ENCODE peak calls at places on chromosomes 6 and 20, in four cellular contexts. A, H, S and O are unnamed samples.

GRCh38 chr20:47956261-47956995 is 171.1 kb upstream of the SULF2 start:
- DNase-seq in A (no peak), H (no peak), S (no peak), O (no peak)

GRCh38 chr6:40350942-40351217 is 236.3 kb downstream of the LRFN2 start:
- DNase-seq in A (no peak), H (no peak), S (no peak), O (no peak)

GRCh38 chr6:117550618-117551242 is 51.6 kb downstream of the GOPC start:
- DNase-seq in A (no peak), H (no peak), S (no peak), O (no peak)

GRCh38 chr6:26159417-26160273 is 72.4 kb downstream of the HFE start:
- DNase-seq in A (no peak), H (no peak), S (peak; percentile 33), O (no peak)

GRCh38 chr6:82554706-82555105 is 191.1 kb downstream of the TPBG start:
- DNase-seq in A (no peak), H (no peak), S (no peak), O (no peak)

GRCh38 chr6:4017847-4018193 is 61.1 kb downstream of the FAM217A start:
- DNase-seq in A (peak; percentile 51), H (no peak), S (peak; percentile 73), O (no peak)

GRCh38 chr20:23244916-23245552 is 105.6 kb upstream of the NXT1 start:
- DNase-seq in A (no peak), H (no peak), S (no peak), O (no peak)

GRCh38 chr6:151096255-151096612 is 143.5 kb upstream of the AKAP12 start:
- DNase-seq in A (no peak), H (no peak), S (peak; percentile 48), O (no peak)

GRCh38 chr20:46226602-46227001 is 81.7 kb downstream of the CDH22 start:
- DNase-seq in A (no peak), H (no peak), S (no peak), O (no peak)

GRCh38 chr6:152098683-152099082 is 291.2 kb downstream of the ESR1 start:
- DNase-seq in A (no peak), H (no peak), S (no peak), O (no peak)

GRCh38 chr6:112296122-112296521 is 41.8 kb upstream of the LAMA4 start:
- DNase-seq in A (peak; percentile 7), H (no peak), S (no peak), O (no peak)

GRCh38 chr6:133546098-133546497 is 304.9 kb downstream of the EYA4 start:
- DNase-seq in A (no peak), H (no peak), S (no peak), O (no peak)

GRCh38 chr6:53347921-53348435 is 772 bp downstream of the ELOVL5 start:
- DNase-seq in A (no peak), H (peak; percentile 61), S (peak; percentile 86), O (peak; percentile 72)

GRCh38 chr20:53723621-53724020 is 130.0 kb upstream of the ZNF217 start:
- DNase-seq in A (no peak), H (no peak), S (no peak), O (no peak)

GRCh38 chr6:20236899-20237600 is 24.8 kb upstream of the MBOAT1 start:
- DNase-seq in A (no peak), H (no peak), S (no peak), O (no peak)

GRCh38 chr6:129248976-129249375 is 366.0 kb downstream of the LAMA2 start:
- DNase-seq in A (no peak), H (peak; percentile 17), S (no peak), O (peak; percentile 11)

GRCh38 chr20:19382371-19382770 is 169.9 kb downstream of the SLC24A3 start:
- DNase-seq in A (peak; percentile 7), H (peak; percentile 5), S (no peak), O (no peak)

GRCh38 chr6:36716476-36717093 is 19.0 kb downstream of the RAB44 start:
- DNase-seq in A (no peak), H (no peak), S (no peak), O (no peak)

GRCh38 chr20:25013478-25014380 is 21.2 kb upstream of the APMAP start:
- DNase-seq in A (no peak), H (no peak), S (no peak), O (no peak)

GRCh38 chr6:125945378-125946141 is 11.0 kb upstream of the HINT3 start:
- DNase-seq in A (no peak), H (no peak), S (no peak), O (no peak)

GRCh38 chr20:51529027-51529749 is 13.3 kb downstream of the NFATC2 start:
- DNase-seq in A (no peak), H (no peak), S (no peak), O (no peak)

GRCh38 chr20:31712112-31712553 is 10.5 kb downstream of the BCL2L1 start:
- DNase-seq in A (peak; percentile 82), H (peak; percentile 8), S (peak; percentile 61), O (peak; percentile 63)

GRCh38 chr6:21095462-21095861 is 498.1 kb upstream of the SOX4 start:
- DNase-seq in A (no peak), H (no peak), S (no peak), O (no peak)

GRCh38 chr6:20334961-20335360 is 66.7 kb upstream of the E2F3 start:
- DNase-seq in A (no peak), H (no peak), S (no peak), O (no peak)

GRCh38 chr20:2840967-2841531 is 504 bp downstream of the VPS16 start:
- DNase-seq in A (peak; percentile 14), H (peak; percentile 55), S (peak; percentile 76), O (peak; percentile 29)

GRCh38 chr6:110710115-110710514 is 105.2 kb downstream of the CDK19 start:
- DNase-seq in A (peak; percentile 42), H (no peak), S (no peak), O (no peak)

GRCh38 chr6:122653094-122653493 is 42.9 kb downstream of the PKIB start:
- DNase-seq in A (no peak), H (no peak), S (no peak), O (no peak)

GRCh38 chr20:62426678-62427077 is 661 bp downstream of the RBBP8NL start:
- DNase-seq in A (no peak), H (no peak), S (peak; percentile 57), O (no peak)

GRCh38 chr20:22805219-22805618 is 220.8 kb upstream of the FOXA2 start:
- DNase-seq in A (no peak), H (no peak), S (no peak), O (no peak)

GRCh38 chr20:24724982-24725533 is 224.0 kb upstream of the CST7 start:
- DNase-seq in A (no peak), H (no peak), S (no peak), O (no peak)

GRCh38 chr6:46323312-46323965 is 152.7 kb upstream of the ENPP5 start:
- DNase-seq in A (peak; percentile 40), H (no peak), S (no peak), O (peak; percentile 56)

GRCh38 chr6:41502607-41503434 is 43.4 kb upstream of the FOXP4 start:
- DNase-seq in A (no peak), H (no peak), S (no peak), O (no peak)

GRCh38 chr20:20489054-20489453 is 121.2 kb downstream of the INSM1 start:
- DNase-seq in A (peak; percentile 31), H (no peak), S (no peak), O (no peak)

GRCh38 chr6:10441004-10441654 is 26.3 kb upstream of the TFAP2A start:
- DNase-seq in A (no peak), H (no peak), S (no peak), O (no peak)

GRCh38 chr6:124053315-124053714 is 249.7 kb downstream of the NKAIN2 start:
- DNase-seq in A (no peak), H (no peak), S (no peak), O (no peak)

GRCh38 chr6:41427642-41428401 is 92.4 kb downstream of the NCR2 start:
- DNase-seq in A (peak; percentile 45), H (peak; percentile 37), S (peak; percentile 89), O (peak; percentile 44)

GRCh38 chr6:33974030-33974429 is 170.2 kb upstream of the MLN start:
- DNase-seq in A (no peak), H (no peak), S (no peak), O (no peak)

GRCh38 chr6:168908887-168909286 is 344.8 kb downstream of the THBS2 start:
- DNase-seq in A (no peak), H (no peak), S (no peak), O (no peak)